ENCODE peak calls at places on chromosomes 2 and 18, in four cellular contexts. One of them, this sample, is unnamed.

GRCh38 chr2:130845507-130846085 is 8.9 kb downstream of the ARHGEF4 start:
- DNase-seq in K562: no peak
- DNase-seq in transverse colon: no peak
- DNase-seq in thyroid gland: peak; percentile 9
- DNase-seq in this sample: no peak

GRCh38 chr2:74001781-74002514 is 17.2 kb downstream of the TET3 start:
- DNase-seq in transverse colon: no peak
- DNase-seq in thyroid gland: no peak
- DNase-seq in K562: no peak
- DNase-seq in this sample: no peak

GRCh38 chr2:200929334-200930249 is 33.9 kb downstream of the ORC2 start:
- DNase-seq in thyroid gland: no peak
- DNase-seq in K562: no peak
- DNase-seq in transverse colon: no peak
- DNase-seq in this sample: peak; percentile 36

GRCh38 chr2:161321944-161322343 is 13.7 kb downstream of the PSMD14 start:
- DNase-seq in K562: no peak
- DNase-seq in thyroid gland: no peak
- DNase-seq in transverse colon: no peak
- DNase-seq in this sample: no peak

GRCh38 chr2:201451330-201452057 is at the start of the genes STRADB and TRAK2:
- DNase-seq in K562: peak; percentile 92
- DNase-seq in transverse colon: peak; percentile 96
- DNase-seq in thyroid gland: peak; percentile 94
- DNase-seq in this sample: peak; percentile 99

GRCh38 chr2:23375448-23375847 is 9.5 kb upstream of the KLHL29 start:
- DNase-seq in thyroid gland: no peak
- DNase-seq in transverse colon: no peak
- DNase-seq in K562: peak; percentile 45
- DNase-seq in this sample: peak; percentile 22

GRCh38 chr2:23384551-23385349 is at the start of gene KLHL29:
- DNase-seq in transverse colon: peak; percentile 85
- DNase-seq in thyroid gland: peak; percentile 84
- DNase-seq in K562: peak; percentile 91
- DNase-seq in this sample: peak; percentile 82

GRCh38 chr2:69717902-69718301 is 24.0 kb upstream of the ANXA4 start:
- DNase-seq in transverse colon: no peak
- DNase-seq in K562: no peak
- DNase-seq in thyroid gland: no peak
- DNase-seq in this sample: no peak

GRCh38 chr18:31831903-31832302 is 71.2 kb upstream of the SLC25A52 start:
- DNase-seq in transverse colon: no peak
- DNase-seq in K562: no peak
- DNase-seq in thyroid gland: no peak
- DNase-seq in this sample: no peak

GRCh38 chr18:35185771-35186170 is 55.1 kb upstream of the ZNF397 start:
- DNase-seq in transverse colon: no peak
- DNase-seq in thyroid gland: peak; percentile 17
- DNase-seq in K562: no peak
- DNase-seq in this sample: peak; percentile 16

GRCh38 chr2:189191766-189192165 is 12.2 kb upstream of the COL5A2 start:
- DNase-seq in transverse colon: no peak
- DNase-seq in K562: no peak
- DNase-seq in thyroid gland: no peak
- DNase-seq in this sample: no peak

GRCh38 chr2:74495440-74495839 is 4.0 kb downstream of the LBX2 start:
- DNase-seq in K562: no peak
- DNase-seq in thyroid gland: no peak
- DNase-seq in transverse colon: no peak
- DNase-seq in this sample: no peak

GRCh38 chr18:71287268-71287667 is 998.4 kb downstream of the SOCS6 start:
- DNase-seq in transverse colon: no peak
- DNase-seq in thyroid gland: no peak
- DNase-seq in K562: no peak
- DNase-seq in this sample: no peak

GRCh38 chr2:96265349-96265839 is 403 bp downstream of the TMEM127 start:
- DNase-seq in thyroid gland: peak; percentile 47
- DNase-seq in K562: peak; percentile 58
- DNase-seq in transverse colon: peak; percentile 58
- DNase-seq in this sample: peak; percentile 63

GRCh38 chr18:62839874-62840713 is 124.8 kb downstream of the PHLPP1 start:
- DNase-seq in K562: no peak
- DNase-seq in thyroid gland: no peak
- DNase-seq in transverse colon: no peak
- DNase-seq in this sample: no peak

GRCh38 chr2:56183643-56184499 is at the start of gene CCDC85A:
- DNase-seq in transverse colon: peak; percentile 83
- DNase-seq in thyroid gland: peak; percentile 96
- DNase-seq in K562: peak; percentile 87
- DNase-seq in this sample: peak; percentile 66

GRCh38 chr2:74111380-74111779 is 36.3 kb downstream of the BOLA3 start:
- DNase-seq in K562: no peak
- DNase-seq in transverse colon: no peak
- DNase-seq in thyroid gland: no peak
- DNase-seq in this sample: no peak

GRCh38 chr2:96898636-96899035 is 28.8 kb upstream of the SEMA4C start:
- DNase-seq in K562: no peak
- DNase-seq in thyroid gland: no peak
- DNase-seq in transverse colon: no peak
- DNase-seq in this sample: no peak

GRCh38 chr2:56337342-56337741 is 153.6 kb downstream of the CCDC85A start:
- DNase-seq in thyroid gland: peak; percentile 33
- DNase-seq in transverse colon: no peak
- DNase-seq in K562: no peak
- DNase-seq in this sample: no peak

GRCh38 chr2:78077637-78078036 is 555.5 kb upstream of the LRRTM4 start:
- DNase-seq in thyroid gland: no peak
- DNase-seq in K562: no peak
- DNase-seq in transverse colon: no peak
- DNase-seq in this sample: no peak

GRCh38 chr2:149739880-149740265 is 152.3 kb upstream of the MMADHC start:
- DNase-seq in K562: no peak
- DNase-seq in transverse colon: no peak
- DNase-seq in thyroid gland: no peak
- DNase-seq in this sample: no peak

GRCh38 chr2:203811491-203812221 is 55.9 kb upstream of the CTLA4 start:
- DNase-seq in thyroid gland: peak; percentile 17
- DNase-seq in transverse colon: peak; percentile 92
- DNase-seq in K562: no peak
- DNase-seq in this sample: no peak

GRCh38 chr2:70360661-70361316 is 58.9 kb upstream of the FAM136A start:
- DNase-seq in transverse colon: peak; percentile 20
- DNase-seq in K562: peak; percentile 49
- DNase-seq in thyroid gland: no peak
- DNase-seq in this sample: no peak

GRCh38 chr2:240251848-240252190 is 111.4 kb upstream of the OTOS start:
- DNase-seq in transverse colon: no peak
- DNase-seq in K562: no peak
- DNase-seq in thyroid gland: no peak
- DNase-seq in this sample: no peak

GRCh38 chr2:170822885-170823799 is 6.5 kb downstream of the GAD1 start:
- DNase-seq in K562: peak; percentile 73
- DNase-seq in thyroid gland: peak; percentile 36
- DNase-seq in transverse colon: no peak
- DNase-seq in this sample: peak; percentile 97

GRCh38 chr2:26901326-26902183 is 53.6 kb downstream of the DPYSL5 start:
- DNase-seq in K562: no peak
- DNase-seq in thyroid gland: no peak
- DNase-seq in transverse colon: no peak
- DNase-seq in this sample: no peak

GRCh38 chr2:60465736-60466135 is 87.7 kb downstream of the BCL11A start:
- DNase-seq in transverse colon: no peak
- DNase-seq in thyroid gland: no peak
- DNase-seq in K562: no peak
- DNase-seq in this sample: no peak

GRCh38 chr2:207934720-207935119 is 90.6 kb downstream of the PLEKHM3 start:
- DNase-seq in transverse colon: no peak
- DNase-seq in K562: no peak
- DNase-seq in thyroid gland: no peak
- DNase-seq in this sample: no peak

GRCh38 chr2:225463449-225463848 is 63.9 kb downstream of the NYAP2 start:
- DNase-seq in thyroid gland: no peak
- DNase-seq in transverse colon: no peak
- DNase-seq in K562: no peak
- DNase-seq in this sample: no peak

GRCh38 chr2:99488999-99489757 is 639 bp downstream of the REV1 start:
- DNase-seq in thyroid gland: peak; percentile 59
- DNase-seq in K562: peak; percentile 79
- DNase-seq in transverse colon: peak; percentile 67
- DNase-seq in this sample: peak; percentile 83

GRCh38 chr2:170714156-170715061 is 728 bp upstream of the SP5 start:
- DNase-seq in thyroid gland: peak; percentile 30
- DNase-seq in K562: peak; percentile 95
- DNase-seq in transverse colon: peak; percentile 49
- DNase-seq in this sample: peak; percentile 41

GRCh38 chr2:146540271-146540932 is 1304.4 kb upstream of the ACVR2A start:
- DNase-seq in K562: no peak
- DNase-seq in thyroid gland: no peak
- DNase-seq in transverse colon: no peak
- DNase-seq in this sample: no peak

GRCh38 chr2:131567891-131568290 is 40.2 kb downstream of the CCDC74A start:
- DNase-seq in K562: no peak
- DNase-seq in thyroid gland: no peak
- DNase-seq in transverse colon: no peak
- DNase-seq in this sample: no peak

GRCh38 chr2:120887844-120888243 is 152.2 kb downstream of the GLI2 start:
- DNase-seq in K562: no peak
- DNase-seq in thyroid gland: no peak
- DNase-seq in transverse colon: no peak
- DNase-seq in this sample: no peak

GRCh38 chr2:225429718-225430117 is 30.2 kb downstream of the NYAP2 start:
- DNase-seq in K562: no peak
- DNase-seq in thyroid gland: peak; percentile 89
- DNase-seq in transverse colon: no peak
- DNase-seq in this sample: peak; percentile 0

GRCh38 chr2:29281585-29281984 is 166.4 kb downstream of the CLIP4 start:
- DNase-seq in K562: no peak
- DNase-seq in transverse colon: no peak
- DNase-seq in thyroid gland: peak; percentile 98
- DNase-seq in this sample: no peak

GRCh38 chr2:234403074-234403473 is 93.8 kb downstream of the ARL4C start:
- DNase-seq in transverse colon: no peak
- DNase-seq in thyroid gland: no peak
- DNase-seq in K562: no peak
- DNase-seq in this sample: no peak

GRCh38 chr2:142504754-142505153 is 372.7 kb upstream of the KYNU start:
- DNase-seq in thyroid gland: no peak
- DNase-seq in transverse colon: no peak
- DNase-seq in K562: no peak
- DNase-seq in this sample: no peak
- TF ChIP-seq POLR2A in thyroid gland: no peak
- TF ChIP-seq POLR2A in transverse colon: no peak
- TF ChIP-seq POLR2A in K562: no peak
- TF ChIP-seq POLR2A in this sample: no peak

GRCh38 chr2:134086594-134087219 is 167.2 kb upstream of the MGAT5 start:
- DNase-seq in K562: no peak
- DNase-seq in thyroid gland: no peak
- DNase-seq in transverse colon: no peak
- DNase-seq in this sample: no peak
- TF ChIP-seq POLR2A in K562: no peak
- TF ChIP-seq POLR2A in thyroid gland: no peak
- TF ChIP-seq POLR2A in transverse colon: no peak
- TF ChIP-seq POLR2A in this sample: no peak

GRCh38 chr18:74595425-74595824 is 2.2 kb upstream of the ZNF407 start:
- DNase-seq in K562: no peak
- DNase-seq in thyroid gland: no peak
- DNase-seq in transverse colon: no peak
- DNase-seq in this sample: peak; percentile 25

GRCh38 chr18:74597662-74598349 is at the start of gene ZNF407:
- DNase-seq in K562: peak; percentile 87
- DNase-seq in thyroid gland: peak; percentile 87
- DNase-seq in transverse colon: peak; percentile 90
- DNase-seq in this sample: peak; percentile 95

GRCh38 chr18:74598350-74599001 is 806 bp downstream of the ZNF407 start:
- DNase-seq in K562: peak; percentile 40
- DNase-seq in transverse colon: peak; percentile 60
- DNase-seq in thyroid gland: peak; percentile 49
- DNase-seq in this sample: peak; percentile 83

GRCh38 chr18:74596959-74597661 is 560 bp upstream of the ZNF407 start:
- DNase-seq in thyroid gland: peak; percentile 68
- DNase-seq in transverse colon: peak; percentile 76
- DNase-seq in K562: peak; percentile 55
- DNase-seq in this sample: peak; percentile 91
- TF ChIP-seq POLR2A in thyroid gland: peak; percentile 49
- TF ChIP-seq POLR2A in transverse colon: no peak
- TF ChIP-seq POLR2A in K562: no peak
- TF ChIP-seq POLR2A in this sample: no peak

DNA sequence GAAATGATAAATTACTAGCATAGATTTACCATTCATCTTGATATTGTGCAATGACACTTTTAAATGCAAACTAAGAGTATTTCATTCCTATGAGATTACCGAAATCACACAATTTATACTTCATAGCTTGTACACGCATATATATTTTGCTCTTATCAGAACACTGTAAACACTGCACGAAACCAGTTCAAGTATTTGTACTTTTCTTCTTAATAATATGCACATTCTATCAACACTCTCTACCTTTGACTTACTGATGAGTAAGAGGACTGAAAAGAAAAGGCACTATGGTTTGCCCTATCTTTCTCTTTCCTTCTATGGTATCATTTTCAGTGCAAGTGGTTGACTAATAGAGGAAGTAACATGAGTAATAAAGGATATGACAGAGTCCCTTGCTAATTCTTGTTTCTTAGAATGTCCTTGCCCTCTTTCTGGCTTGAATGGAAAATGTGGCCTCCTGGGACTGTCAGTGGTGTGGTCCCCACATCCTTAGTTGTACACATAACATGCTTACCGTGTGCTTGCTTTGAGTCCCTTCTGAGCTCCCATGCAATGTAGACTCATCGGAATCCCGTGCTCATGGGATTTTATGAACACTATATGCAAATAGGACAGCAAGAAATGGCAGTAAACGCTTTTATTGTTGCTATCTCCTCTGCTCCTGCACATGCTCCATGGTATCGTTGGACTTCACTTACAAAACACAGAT is 363.5 kb upstream of the TNP1 start:
- DNase-seq in transverse colon: no peak
- DNase-seq in K562: no peak
- DNase-seq in thyroid gland: no peak
- DNase-seq in this sample: peak; percentile 6
- TF ChIP-seq POLR2A in transverse colon: no peak
- TF ChIP-seq POLR2A in K562: no peak
- TF ChIP-seq POLR2A in thyroid gland: no peak
- TF ChIP-seq POLR2A in this sample: no peak

GRCh38 chr2:236802862-236803261 is 233.2 kb downstream of the ACKR3 start:
- DNase-seq in transverse colon: no peak
- DNase-seq in thyroid gland: peak; percentile 48
- DNase-seq in K562: no peak
- DNase-seq in this sample: no peak
- TF ChIP-seq POLR2A in transverse colon: no peak
- TF ChIP-seq POLR2A in thyroid gland: no peak
- TF ChIP-seq POLR2A in K562: no peak
- TF ChIP-seq POLR2A in this sample: no peak